ENCODE peak calls at places on chromosomes 4 and X, in seven cellular contexts. W is mesendoderm, U is H1, E is H9, F is mesenchymal stem cell, K is neuronal stem cell, Z is trophoblast cell. A is an unnamed sample.

GRCh38 chrX:35406386-35406785 is 391.8 kb upstream of the MAGEB16 start:
- DNase-seq in K (no peak), E (no peak), W (no peak), Z (peak), F (no peak), U (no peak), A (no peak)

GRCh38 chrX:1443496-1444075 is 9.1 kb downstream of the ASMTL start:
- DNase-seq in E (peak), W (no peak), Z (no peak), K (no peak), U (no peak), F (no peak), A (no peak)

GRCh38 chr4:169438057-169438480 is 167.3 kb upstream of the SH3RF1 start:
- DNase-seq in U (no peak), Z (no peak), F (no peak), W (no peak), K (no peak), E (no peak), A (no peak)

GRCh38 chrX:102154900-102155805 is 624 bp downstream of the BEX5 start:
- DNase-seq in Z (no peak), W (peak), K (peak), F (no peak), U (no peak), E (peak), A (no peak)

GRCh38 chr4:2078584-2078983 is 19.5 kb downstream of the NAT8L start:
- DNase-seq in K (no peak), F (no peak), W (no peak), Z (no peak), E (no peak), U (no peak), A (no peak)

GRCh38 chrX:152642931-152643525 is 5.3 kb downstream of the GABRQ start:
- DNase-seq in E (no peak), F (no peak), K (no peak), U (no peak), Z (no peak), W (no peak), A (no peak)

GRCh38 chr4:150357829-150358228 is 224.1 kb upstream of the MAB21L2 start:
- DNase-seq in E (no peak), F (no peak), Z (no peak), K (no peak), U (no peak), W (no peak), A (no peak)

GRCh38 chr4:16238304-16238703 is 12.0 kb upstream of the TAPT1 start:
- DNase-seq in U (no peak), W (peak), Z (no peak), E (no peak), K (no peak), F (no peak), A (no peak)

GRCh38 chr4:3368334-3368733 is 73.4 kb upstream of the HGFAC start:
- DNase-seq in U (no peak), E (no peak), F (no peak), W (no peak), K (no peak), Z (no peak), A (no peak)

DNA sequence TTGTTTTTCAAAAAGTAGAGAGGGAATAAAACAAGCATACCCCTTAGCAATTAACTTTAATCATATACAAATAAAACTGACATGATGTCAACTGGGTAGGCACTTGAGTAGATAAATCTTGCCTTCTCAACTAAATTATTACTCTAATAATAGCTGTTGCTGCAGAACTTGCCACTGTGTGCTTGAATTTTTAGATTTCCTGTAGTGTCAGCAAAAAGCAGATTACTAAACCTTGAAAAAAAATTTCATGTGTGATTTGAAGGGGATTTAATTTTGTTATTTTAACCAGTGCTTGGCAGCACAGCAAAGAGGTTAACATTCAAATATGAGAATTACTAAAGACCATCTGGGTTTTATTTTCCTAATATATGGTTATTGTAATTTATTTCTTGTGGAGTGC is 438.3 kb upstream of the SPANXN1 start:
- DNase-seq in Z (no peak), F (no peak), W (no peak), K (no peak), U (no peak), E (no peak), A (no peak)
- H3K23ac ChIP-seq in Z (no peak), F (no peak), W (no peak), K (no peak), U (no peak), E (no peak), A (no peak)

GRCh38 chrX:30521440-30522182 is 56.0 kb downstream of the TASL start:
- DNase-seq in F (peak), Z (peak), E (no peak), U (no peak), W (peak), K (no peak), A (peak)
- H2BK5ac ChIP-seq in F (no peak), Z (peak), E (no peak), U (no peak), W (no peak), K (no peak), A (no peak)

GRCh38 chr4:86670739-86671138 is 76.6 kb downstream of the PTPN13 start:
- DNase-seq in K (no peak), Z (no peak), U (no peak), W (no peak), F (peak), E (no peak), A (peak)
- H3K23ac ChIP-seq in K (no peak), Z (no peak), U (no peak), W (no peak), F (no peak), E (no peak), A (no peak)

GRCh38 chr4:181143241-181143854 is 1099.9 kb upstream of the TENM3 start:
- DNase-seq in W (peak), U (peak), Z (peak), F (peak), K (peak), E (peak), A (peak)

GRCh38 chr4:181138116-181138515 is 1105.1 kb upstream of the TENM3 start:
- DNase-seq in F (no peak), U (no peak), K (no peak), E (no peak), Z (no peak), W (no peak), A (no peak)

GRCh38 chr4:181140037-181140603 is 1103.1 kb upstream of the TENM3 start:
- DNase-seq in U (no peak), E (no peak), W (no peak), Z (no peak), K (no peak), F (no peak), A (no peak)

DNA sequence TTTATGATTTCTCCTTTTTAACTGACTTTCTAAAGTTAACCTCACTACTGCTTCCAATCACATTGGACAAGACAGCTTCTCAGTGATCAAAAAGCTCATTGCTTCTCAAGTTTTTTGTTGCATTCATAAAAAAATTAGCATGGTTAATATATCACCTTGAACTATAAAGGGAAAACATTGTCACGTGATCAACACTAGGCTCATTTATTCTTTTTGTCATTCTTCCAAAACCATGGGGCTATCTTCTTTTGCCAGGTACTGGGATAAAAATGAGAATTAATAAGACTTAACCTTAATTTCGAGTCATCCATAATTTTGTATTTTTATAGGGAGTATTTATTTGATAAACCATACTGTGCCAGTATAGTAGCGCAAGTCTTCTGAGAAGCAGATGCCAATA is 1105.9 kb upstream of the TENM3 start:
- DNase-seq in F (no peak), W (no peak), E (no peak), Z (no peak), U (no peak), K (no peak), A (no peak)
- H2BK5ac ChIP-seq in F (no peak), W (no peak), E (no peak), Z (no peak), U (no peak), K (no peak), A (no peak)

DNA sequence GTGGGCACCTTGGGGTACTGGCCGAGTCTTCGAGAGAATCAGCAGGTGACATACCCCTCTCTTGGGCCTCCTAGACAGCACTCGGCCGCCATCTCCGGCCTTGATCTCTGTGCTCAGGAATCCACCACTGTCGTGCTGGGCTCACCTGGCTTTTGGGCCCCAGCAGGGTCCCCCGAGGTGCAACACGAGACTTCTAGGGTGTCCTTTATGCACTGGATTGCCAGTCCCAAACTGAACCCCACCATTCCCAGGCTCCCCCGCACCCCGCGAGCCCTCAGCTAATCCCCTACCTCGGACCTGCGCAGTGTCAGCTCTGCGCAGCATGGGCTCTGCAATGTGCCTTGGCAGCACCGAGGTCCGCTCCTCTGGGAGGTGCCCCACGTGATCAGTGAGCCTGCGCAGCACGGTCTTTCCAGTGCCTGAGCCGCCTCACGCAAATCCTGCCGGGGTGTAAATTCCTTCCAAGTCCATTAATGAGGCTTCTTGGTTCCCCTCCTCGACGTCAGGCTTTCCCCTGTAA is 162.4 kb upstream of the INTU start:
- DNase-seq in Z (no peak), W (no peak), F (no peak), E (no peak), U (no peak), K (no peak), A (no peak)
- H3K23ac ChIP-seq in Z (no peak), W (no peak), F (no peak), E (no peak), U (no peak), K (no peak), A (no peak)

GRCh38 chrX:9862525-9862924 is 76.3 kb downstream of the SHROOM2 start:
- DNase-seq in F (no peak), E (no peak), W (no peak), Z (peak), U (no peak), K (no peak), A (no peak)
- H2BK5ac ChIP-seq in F (no peak), E (no peak), W (no peak), Z (no peak), U (no peak), K (no peak), A (no peak)

GRCh38 chr4:159334461-159334860 is 231.6 kb downstream of the RAPGEF2 start:
- DNase-seq in W (no peak), Z (no peak), E (no peak), U (no peak), K (no peak), F (no peak), A (no peak)
- H3K23ac ChIP-seq in W (no peak), Z (no peak), E (no peak), U (no peak), K (no peak), F (no peak), A (no peak)

GRCh38 chr4:71882113-71882512 is 98.2 kb upstream of the GC start:
- DNase-seq in E (no peak), Z (peak), U (no peak), W (peak), K (no peak), F (no peak), A (no peak)
- H2BK5ac ChIP-seq in E (no peak), Z (no peak), U (no peak), W (no peak), K (no peak), F (no peak), A (no peak)

GRCh38 chr4:42638993-42639392 is 17.9 kb downstream of the ATP8A1 start:
- DNase-seq in F (no peak), K (no peak), W (no peak), E (no peak), U (no peak), Z (no peak), A (no peak)

GRCh38 chr4:42637861-42638260 is 19.0 kb downstream of the ATP8A1 start:
- DNase-seq in K (no peak), W (no peak), F (no peak), Z (no peak), U (no peak), E (no peak), A (no peak)

GRCh38 chr4:42637104-42637503 is 19.8 kb downstream of the ATP8A1 start:
- DNase-seq in E (no peak), F (no peak), Z (no peak), U (no peak), W (no peak), K (no peak), A (no peak)

GRCh38 chr4:42638276-42638675 is 18.6 kb downstream of the ATP8A1 start:
- DNase-seq in U (no peak), W (no peak), Z (no peak), K (no peak), E (no peak), F (no peak), A (no peak)

GRCh38 chr4:42636591-42636990 is 20.3 kb downstream of the ATP8A1 start:
- DNase-seq in Z (no peak), F (no peak), U (no peak), K (no peak), E (no peak), W (no peak), A (no peak)
- H3K23ac ChIP-seq in Z (no peak), F (no peak), U (no peak), K (no peak), E (no peak), W (no peak), A (no peak)